ENCODE peak calls at places on chromosomes 4 and X, in four cellular contexts. P, J, I and N are unnamed samples.

GRCh38 chrX:28610746-28611145 is 23.5 kb downstream of the IL1RAPL1 start:
- DNase-seq in P (no peak), J (no peak), I (no peak), N (no peak)

GRCh38 chr4:4851081-4851480 is 8.4 kb upstream of the MSX1 start:
- DNase-seq in P (no peak), J (no peak), I (no peak), N (no peak)

GRCh38 chr4:185805979-185806378 is 6.0 kb downstream of the SORBS2 start:
- DNase-seq in P (no peak), J (no peak), I (no peak), N (no peak)

GRCh38 chr4:170827562-170828260 is 738.0 kb upstream of the AADAT start:
- DNase-seq in P (no peak), J (no peak), I (no peak), N (no peak)

GRCh38 chrX:39823424-39823823 is 274.3 kb downstream of the BCOR start:
- DNase-seq in P (no peak), J (no peak), I (no peak), N (no peak)

GRCh38 chr4:158020175-158020574 is 152.7 kb downstream of the GASK1B start:
- DNase-seq in P (no peak), J (no peak), I (no peak), N (no peak)

GRCh38 chrX:111511477-111511876 is at the start of gene SERTM2:
- DNase-seq in P (no peak), J (no peak), I (peak; percentile 0), N (no peak)

GRCh38 chr4:40924096-40924792 is 174.5 kb downstream of the NSUN7 start:
- DNase-seq in P (peak; percentile 49), J (no peak), I (peak; percentile 26), N (no peak)

GRCh38 chr4:10701702-10702460 is 17.3 kb upstream of the CLNK start:
- DNase-seq in P (no peak), J (no peak), I (no peak), N (no peak)

GRCh38 chr4:185112104-185112503 is 31.0 kb upstream of the SLC25A4 start:
- DNase-seq in P (no peak), J (no peak), I (no peak), N (no peak)

GRCh38 chrX:106397788-106398538 is 213.8 kb upstream of the RADX start:
- DNase-seq in P (no peak), J (no peak), I (no peak), N (no peak)

GRCh38 chr4:141807501-141807900 is 171.1 kb downstream of the IL15 start:
- DNase-seq in P (no peak), J (no peak), I (no peak), N (no peak)

GRCh38 chr4:77190053-77190452 is 33.0 kb downstream of the CCNG2 start:
- DNase-seq in P (no peak), J (no peak), I (no peak), N (no peak)

GRCh38 chr4:148349153-148349552 is 93.1 kb downstream of the NR3C2 start:
- DNase-seq in P (no peak), J (no peak), I (no peak), N (no peak)

GRCh38 chr4:184437988-184438774 is 36.2 kb downstream of the IRF2 start:
- DNase-seq in P (no peak), J (no peak), I (peak; percentile 64), N (no peak)

GRCh38 chr4:1502976-1503375 is 96.7 kb upstream of the NKX1-1 start:
- DNase-seq in P (peak; percentile 55), J (no peak), I (no peak), N (peak; percentile 83)

GRCh38 chr4:85125688-85126087 is 159.2 kb upstream of the WDFY3 start:
- DNase-seq in P (no peak), J (no peak), I (no peak), N (no peak)

GRCh38 chr4:24328711-24329110 is 255.6 kb downstream of the DHX15 start:
- DNase-seq in P (no peak), J (peak; percentile 4), I (no peak), N (no peak)

GRCh38 chr4:88341227-88342192 is 37.1 kb upstream of the HERC6 start:
- DNase-seq in P (no peak), J (peak; percentile 9), I (peak; percentile 38), N (no peak)

GRCh38 chr4:82797048-82797590 is 1.5 kb downstream of the SCD5 start:
- DNase-seq in P (peak; percentile 20), J (no peak), I (peak; percentile 20), N (no peak)

GRCh38 chrX:50470103-50471031 is at the start of gene DGKK:
- DNase-seq in P (no peak), J (no peak), I (no peak), N (no peak)

GRCh38 chr4:122668241-122668640 is 47.4 kb upstream of the IL21 start:
- DNase-seq in P (no peak), J (no peak), I (no peak), N (no peak)

GRCh38 chr4:16858275-16858752 is 40.1 kb downstream of the LDB2 start:
- DNase-seq in P (no peak), J (no peak), I (no peak), N (no peak)

GRCh38 chr4:56937262-56937661 is 29.6 kb downstream of the REST start:
- DNase-seq in P (no peak), J (no peak), I (no peak), N (no peak)